ENCODE peak calls at places on chromosomes 2 and 18, in six cellular contexts. E is cardiac muscle cell, S is AG09309, L is A172, V is neural progenitor cell, J is DMS153. B is an unnamed sample.

GRCh38 chr2:98771771-98772521 is 41.0 kb upstream of the MGAT4A start:
- DNase-seq in E (no peak), S (peak; percentile 46), V (no peak), L (peak; percentile 24), J (no peak), B (no peak)

GRCh38 chr18:32298289-32298688 is 108.5 kb downstream of the MEP1B start:
- DNase-seq in S (no peak), V (no peak), E (no peak), J (peak; percentile 6), L (no peak), B (no peak)

GRCh38 chr18:39057423-39058057 is 1491.9 kb upstream of the CELF4 start:
- DNase-seq in S (no peak), J (no peak), E (no peak), L (peak; percentile 45), V (no peak), B (no peak)

GRCh38 chr2:59006204-59006603 is 765.1 kb upstream of the FANCL start:
- DNase-seq in S (no peak), L (no peak), V (no peak), E (no peak), J (no peak), B (no peak)

GRCh38 chr2:200376422-200377142 is 70.1 kb downstream of the SPATS2L start:
- DNase-seq in S (peak; percentile 52), E (no peak), L (peak; percentile 45), J (peak; percentile 21), V (no peak), B (no peak)

GRCh38 chr2:220104871-220105351 is 477.5 kb downstream of the SLC4A3 start:
- DNase-seq in J (no peak), E (peak; percentile 37), V (peak; percentile 49), S (peak; percentile 77), L (peak; percentile 77), B (peak; percentile 81)

GRCh38 chr2:238601433-238602222 is 174.9 kb downstream of the ASB1 start:
- DNase-seq in J (no peak), L (peak; percentile 40), E (no peak), S (peak; percentile 69), V (no peak), B (no peak)

GRCh38 chr2:41879367-41879871 is 168.4 kb upstream of the PKDCC start:
- DNase-seq in E (peak; percentile 48), V (peak; percentile 33), S (no peak), L (peak; percentile 42), J (peak; percentile 78), B (no peak)

GRCh38 chr2:213252206-213252605 is 32.1 kb upstream of the SPAG16 start:
- DNase-seq in L (no peak), S (no peak), E (no peak), V (peak; percentile 50), J (no peak), B (no peak)

GRCh38 chr2:23940262-23940975 is at the start of gene UBXN2A:
- DNase-seq in S (no peak), L (peak; percentile 47), E (peak; percentile 91), V (peak; percentile 96), J (peak; percentile 63), B (no peak)

GRCh38 chr18:77132369-77133050 is at the start of gene MBP:
- DNase-seq in S (no peak), V (peak; percentile 73), E (peak; percentile 53), J (peak; percentile 28), L (no peak), B (no peak)